ENCODE peak calls at places on chromosome 21, in six cellular contexts. R is BE2C, F is uterus, H is progenitor cell of endocrine pancreas, P is mesothelial cell of epicardium, T is colonic mucosa. Y is an unnamed sample.

GRCh38 chr21:35102488-35103407 is 53.6 kb upstream of the RUNX1 start:
- DNase-seq in R (no peak), F (no peak), H (no peak), P (no peak), T (peak), Y (no peak)

GRCh38 chr21:28636988-28637691 is 355.5 kb downstream of the LTN1 start:
- DNase-seq in R (no peak), F (no peak), H (no peak), P (no peak), T (no peak), Y (no peak)

GRCh38 chr21:34190576-34191301 is 117.4 kb downstream of the MRPS6 start:
- DNase-seq in R (no peak), F (no peak), H (no peak), P (no peak), T (no peak), Y (no peak)

GRCh38 chr21:34639882-34640788 is 25.2 kb upstream of the RCAN1 start:
- DNase-seq in R (no peak), F (no peak), H (no peak), P (no peak), T (no peak), Y (no peak)

GRCh38 chr21:34544032-34544496 is 32.1 kb upstream of the KCNE1 start:
- DNase-seq in R (peak), F (peak), H (peak), P (no peak), T (peak), Y (peak)

GRCh38 chr21:36759348-36760083 is 60.6 kb downstream of the SIM2 start:
- DNase-seq in R (no peak), F (no peak), H (no peak), P (no peak), T (no peak), Y (no peak)

GRCh38 chr21:25370311-25370744 is 237.0 kb downstream of the MRPL39 start:
- DNase-seq in R (peak), F (no peak), H (no peak), P (no peak), T (no peak), Y (no peak)

GRCh38 chr21:31298618-31299269 is 45.3 kb downstream of the TIAM1 start:
- DNase-seq in R (no peak), F (no peak), H (no peak), P (no peak), T (no peak), Y (no peak)

GRCh38 chr21:33229776-33230517 is at the start of gene IFNAR2:
- DNase-seq in R (peak), F (peak), H (peak), P (peak), T (peak), Y (peak)

GRCh38 chr21:43727571-43728466 is 8.9 kb downstream of the PDXK start:
- DNase-seq in R (no peak), F (peak), H (no peak), P (no peak), T (no peak), Y (no peak)

GRCh38 chr21:31108969-31109368 is 70.7 kb upstream of the KRTAP19-8 start:
- DNase-seq in R (no peak), F (no peak), H (no peak), P (no peak), T (no peak), Y (no peak)

GRCh38 chr21:33975548-33976081 is 60.0 kb upstream of the ATP5PO start:
- DNase-seq in R (no peak), F (no peak), H (no peak), P (no peak), T (no peak), Y (no peak)

GRCh38 chr21:29647353-29647781 is 292.4 kb downstream of the GRIK1 start:
- DNase-seq in R (no peak), F (no peak), H (no peak), P (no peak), T (no peak), Y (no peak)

GRCh38 chr21:34545079-34545884 is 33.3 kb upstream of the KCNE1 start:
- DNase-seq in R (no peak), F (no peak), H (no peak), P (no peak), T (peak), Y (peak)

GRCh38 chr21:46594276-46594675 is 10.6 kb downstream of the S100B start:
- DNase-seq in R (no peak), F (no peak), H (no peak), P (no peak), T (no peak), Y (no peak)

GRCh38 chr21:32708069-32708468 is 19.7 kb downstream of the SYNJ1 start:
- DNase-seq in R (no peak), F (no peak), H (no peak), P (no peak), T (no peak), Y (no peak)

GRCh38 chr21:34693192-34693810 is 24.5 kb downstream of the CLIC6 start:
- DNase-seq in R (peak), F (peak), H (no peak), P (no peak), T (peak), Y (peak)

GRCh38 chr21:46605759-46606426 is 1.0 kb upstream of the S100B start:
- DNase-seq in R (no peak), F (no peak), H (no peak), P (no peak), T (no peak), Y (no peak)

GRCh38 chr21:33936221-33937038 is 20.8 kb upstream of the ATP5PO start:
- DNase-seq in R (no peak), F (no peak), H (no peak), P (no peak), T (no peak), Y (no peak)

GRCh38 chr21:35178812-35179211 is 129.7 kb upstream of the RUNX1 start:
- DNase-seq in R (no peak), F (no peak), H (no peak), P (no peak), T (no peak), Y (no peak)

GRCh38 chr21:28393279-28393678 is 599.4 kb downstream of the LTN1 start:
- DNase-seq in R (no peak), F (no peak), H (no peak), P (no peak), T (peak), Y (no peak)

GRCh38 chr21:35940074-35940927 is 120.0 kb downstream of the SETD4 start:
- DNase-seq in R (no peak), F (peak), H (no peak), P (no peak), T (peak), Y (peak)

GRCh38 chr21:33075128-33075527 is 5.2 kb downstream of the OLIG1 start:
- DNase-seq in R (no peak), F (no peak), H (no peak), P (no peak), T (no peak), Y (no peak)

GRCh38 chr21:38240121-38240520 is 16.7 kb upstream of the KCNJ15 start:
- DNase-seq in R (no peak), F (no peak), H (no peak), P (no peak), T (no peak), Y (no peak)

GRCh38 chr21:38234395-38235142 is 22.2 kb upstream of the KCNJ15 start:
- DNase-seq in R (no peak), F (no peak), H (no peak), P (no peak), T (peak), Y (no peak)

GRCh38 chr21:38242036-38242435 is 14.8 kb upstream of the KCNJ15 start:
- DNase-seq in R (no peak), F (no peak), H (no peak), P (no peak), T (no peak), Y (no peak)

GRCh38 chr21:38241029-38241740 is 15.6 kb upstream of the KCNJ15 start:
- DNase-seq in R (no peak), F (no peak), H (no peak), P (no peak), T (no peak), Y (no peak)

GRCh38 chr21:38236232-38236631 is 20.6 kb upstream of the KCNJ15 start:
- DNase-seq in R (no peak), F (no peak), H (no peak), P (no peak), T (no peak), Y (no peak)
- TF ChIP-seq CTCF in R (no peak), F (no peak), H (peak), P (no peak), T (no peak), Y (peak)

DNA sequence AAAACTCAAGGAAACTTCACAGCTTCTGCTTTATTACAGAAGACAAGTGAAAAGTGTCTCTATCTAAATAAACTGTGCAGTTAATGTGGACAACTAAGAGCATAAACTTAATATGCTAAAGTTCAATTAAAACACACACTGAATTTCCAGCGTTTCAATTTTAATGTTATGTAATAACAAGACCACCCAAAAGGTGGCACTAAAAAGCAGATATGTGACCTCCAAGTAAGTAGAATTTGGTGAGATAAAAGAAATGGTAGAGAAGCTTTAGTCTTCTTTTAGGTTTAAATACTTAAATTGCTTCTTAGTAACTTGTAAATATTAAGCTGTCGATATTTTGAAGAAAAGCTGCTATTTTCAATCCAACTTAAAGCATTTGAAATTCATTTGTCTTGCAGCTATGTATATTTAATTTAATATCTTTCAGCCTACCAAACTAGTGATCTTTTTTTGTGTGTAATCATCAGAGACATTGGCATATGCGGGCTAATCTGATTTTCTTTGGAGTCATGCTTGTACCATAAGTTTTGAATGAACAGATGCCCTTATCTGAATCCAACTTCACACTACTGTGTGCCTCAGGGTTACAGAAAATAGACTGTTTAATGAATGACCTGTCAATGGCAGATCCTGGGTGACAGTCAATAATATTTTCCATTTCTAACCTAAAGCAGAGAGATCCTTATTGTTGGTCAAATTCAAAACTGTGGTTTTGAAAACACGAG is 36.5 kb upstream of the ADAMTS1 start:
- DNase-seq in R (no peak), F (no peak), H (no peak), P (no peak), T (no peak), Y (no peak)
- TF ChIP-seq CTCF in R (peak), F (peak), H (peak), P (peak), T (no peak), Y (peak)

GRCh38 chr21:41885341-41886024 is 6.3 kb upstream of the PRDM15 start:
- DNase-seq in R (no peak), F (no peak), H (no peak), P (no peak), T (no peak), Y (no peak)
- TF ChIP-seq CTCF in R (no peak), F (no peak), H (no peak), P (no peak), T (no peak), Y (no peak)

GRCh38 chr21:44910229-44911065 is 10.3 kb downstream of the ITGB2 start:
- DNase-seq in R (no peak), F (no peak), H (no peak), P (no peak), T (no peak), Y (no peak)

GRCh38 chr21:44912158-44912473 is 8.6 kb downstream of the ITGB2 start:
- DNase-seq in R (no peak), F (no peak), H (no peak), P (no peak), T (peak), Y (no peak)

GRCh38 chr21:44909719-44910118 is 11.0 kb downstream of the ITGB2 start:
- DNase-seq in R (no peak), F (no peak), H (no peak), P (no peak), T (no peak), Y (no peak)

GRCh38 chr21:44911066-44911383 is 9.7 kb downstream of the ITGB2 start:
- DNase-seq in R (no peak), F (no peak), H (no peak), P (no peak), T (no peak), Y (no peak)

DNA sequence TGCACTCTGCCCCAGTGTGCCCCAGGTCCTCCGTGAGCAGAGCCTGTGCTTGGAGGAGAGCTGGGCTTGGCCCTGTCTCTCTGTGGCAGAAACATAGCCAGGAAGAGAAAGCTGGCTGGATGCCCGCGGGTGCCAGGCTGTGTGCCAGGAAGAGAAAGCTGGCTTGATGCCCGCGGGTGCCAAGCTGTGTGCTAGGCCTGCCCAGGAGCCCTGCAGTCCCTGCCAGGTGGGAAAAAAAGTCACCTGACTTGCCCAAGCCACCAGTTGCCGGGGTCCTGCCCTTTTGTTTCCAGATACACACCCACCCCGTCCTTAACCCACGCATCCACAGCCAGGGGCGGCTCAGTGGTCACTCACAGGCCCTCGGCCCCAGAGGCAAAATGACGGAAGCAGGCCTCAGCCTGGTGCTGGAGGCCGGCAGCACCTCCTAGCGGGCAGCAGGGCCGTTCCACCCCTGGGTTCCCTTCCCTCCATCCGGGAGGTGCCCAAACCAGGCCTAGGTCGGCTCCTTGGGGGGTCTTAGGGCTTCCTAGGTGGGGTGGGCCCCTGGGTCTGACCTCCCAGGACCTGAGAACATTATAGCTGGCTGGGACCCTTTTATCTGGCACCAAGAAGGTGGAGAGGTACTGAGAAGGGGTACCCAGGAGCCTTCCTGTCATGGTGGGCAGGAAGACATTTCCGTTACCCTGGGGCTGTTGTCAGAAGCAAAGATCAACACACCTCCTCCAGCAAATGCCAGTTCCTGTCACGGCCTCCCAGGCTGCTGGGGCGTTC is 9.1 kb downstream of the ITGB2 start:
- DNase-seq in R (no peak), F (peak), H (no peak), P (no peak), T (peak), Y (no peak)
- TF ChIP-seq CTCF in R (peak), F (no peak), H (no peak), P (no peak), T (peak), Y (no peak)

GRCh38 chr21:42669069-42669468 is 15.6 kb downstream of the PDE9A start:
- DNase-seq in R (no peak), F (peak), H (no peak), P (no peak), T (no peak), Y (no peak)
- TF ChIP-seq CTCF in R (no peak), F (peak), H (peak), P (no peak), T (no peak), Y (no peak)

GRCh38 chr21:39712976-39713375 is 32.0 kb upstream of the IGSF5 start:
- DNase-seq in R (no peak), F (no peak), H (no peak), P (no peak), T (peak), Y (no peak)
- TF ChIP-seq CTCF in R (no peak), F (no peak), H (peak), P (no peak), T (no peak), Y (peak)

DNA sequence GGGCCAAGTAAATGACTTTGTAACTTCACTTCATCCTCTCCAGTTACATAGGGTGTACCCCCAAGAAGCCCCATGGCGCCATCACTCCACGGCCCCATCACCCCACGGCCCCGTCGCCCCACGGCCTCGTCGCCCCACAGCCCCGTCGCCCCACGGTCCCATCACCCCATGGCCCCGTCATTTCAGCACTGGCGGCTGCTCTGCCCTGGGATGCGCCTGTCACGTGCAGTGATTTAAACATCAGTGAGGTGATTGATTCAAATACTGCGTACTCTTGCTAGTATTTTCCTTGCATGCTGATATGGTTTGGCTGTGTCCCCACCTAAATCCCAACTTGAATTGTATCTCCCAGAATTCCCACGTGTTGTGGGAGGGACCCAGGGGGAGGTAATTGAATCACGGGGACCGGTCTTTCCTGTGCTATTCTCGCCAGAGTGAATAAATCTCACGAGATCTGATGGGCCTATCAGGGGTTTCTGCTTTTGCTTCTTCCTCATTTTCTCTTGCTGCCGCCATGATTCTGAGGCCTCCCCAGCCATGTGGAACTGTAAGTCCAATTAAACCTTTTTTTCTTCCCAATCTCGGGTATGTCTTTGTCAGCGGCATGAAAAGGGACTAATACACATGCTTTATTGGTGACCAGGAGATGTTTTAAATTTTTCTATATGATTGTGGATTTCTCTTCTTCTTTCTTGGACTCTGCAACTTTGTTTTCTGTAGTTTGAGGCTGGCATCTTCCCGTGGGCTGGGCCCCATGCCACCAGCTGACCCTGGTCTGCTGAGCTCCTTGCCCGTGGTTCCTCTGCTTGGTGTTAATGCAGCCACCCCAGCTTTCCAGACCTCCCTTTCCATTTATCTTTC is 50.1 kb upstream of the PCBP3 start:
- DNase-seq in R (peak), F (no peak), H (no peak), P (no peak), T (no peak), Y (no peak)
- TF ChIP-seq CTCF in R (no peak), F (no peak), H (no peak), P (no peak), T (no peak), Y (no peak)

GRCh38 chr21:41289431-41289830 is 27.2 kb upstream of the FAM3B start:
- DNase-seq in R (no peak), F (no peak), H (no peak), P (no peak), T (no peak), Y (no peak)
- TF ChIP-seq CTCF in R (no peak), F (no peak), H (peak), P (no peak), T (no peak), Y (no peak)

DNA sequence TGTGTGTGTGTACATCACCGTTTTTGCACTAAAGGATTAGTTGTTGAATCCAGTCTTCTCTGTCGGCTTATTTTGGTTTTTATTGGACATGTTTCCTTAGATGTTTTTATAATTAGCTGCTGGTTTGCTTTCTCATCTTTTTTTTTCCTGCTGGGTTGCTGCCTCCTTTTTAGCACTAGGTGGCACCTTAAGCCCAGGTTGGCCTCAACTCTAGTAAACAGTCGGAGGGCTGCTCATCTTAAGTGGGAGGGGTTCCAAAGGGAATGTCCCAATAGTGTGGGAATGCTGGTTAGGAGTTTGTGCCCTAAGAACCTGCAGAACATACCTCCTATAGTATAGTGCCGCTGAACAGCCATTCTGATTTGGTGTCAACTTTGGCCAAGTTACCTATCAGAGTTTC is 570.1 kb upstream of the CXADR start:
- DNase-seq in R (peak), F (no peak), H (no peak), P (no peak), T (no peak), Y (no peak)
- TF ChIP-seq CTCF in R (peak), F (no peak), H (peak), P (no peak), T (no peak), Y (peak)

DNA sequence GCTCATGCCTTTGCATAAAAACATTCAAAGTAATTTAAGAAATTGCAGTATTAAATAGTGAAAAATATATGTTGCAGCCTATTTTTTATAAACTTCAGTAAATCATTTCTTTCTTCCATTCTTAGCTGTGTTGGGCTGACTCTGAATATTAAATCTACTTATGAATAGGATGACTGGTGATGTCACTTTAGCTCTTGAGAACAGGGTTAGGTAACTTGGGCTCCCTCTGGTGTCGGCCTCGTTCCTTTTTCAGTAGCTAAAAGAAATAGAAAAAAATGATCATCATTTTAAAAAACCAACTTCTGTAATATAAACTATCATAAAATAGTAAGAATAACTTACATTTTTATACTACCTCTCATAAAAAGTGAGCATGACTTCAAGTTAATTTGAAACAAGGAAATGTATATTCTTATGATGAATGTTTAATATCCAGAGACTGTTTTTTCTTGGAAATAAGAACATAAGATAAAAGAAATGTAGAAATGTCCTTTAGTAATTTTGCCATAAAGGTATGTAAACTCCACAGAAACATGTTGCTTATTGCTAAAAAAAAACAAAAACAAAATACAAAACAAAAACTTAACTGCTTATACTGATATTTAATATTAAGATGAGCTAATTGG is 26.8 kb upstream of the NCAM2 start:
- DNase-seq in R (peak), F (no peak), H (no peak), P (no peak), T (peak), Y (peak)
- TF ChIP-seq CTCF in R (peak), F (peak), H (peak), P (peak), T (peak), Y (peak)

Y was measured in neural crest cell.